ENCODE peak calls at places on chromosomes 16 and 17, in six cellular contexts. F, V, L, C, Y and N are unnamed samples.

GRCh38 chr17:64202683-64203430 is 60.2 kb downstream of the TEX2 start:
- DNase-seq in F (no peak), V (peak), L (no peak), C (peak), Y (no peak), N (peak)

GRCh38 chr17:1108810-1109605 is 70.8 kb downstream of the ABR start:
- DNase-seq in F (peak), V (peak), L (no peak), C (no peak), Y (peak), N (peak)

GRCh38 chr16:3317315-3317999 is 12.2 kb downstream of the ZNF75A start:
- DNase-seq in F (no peak), V (peak), L (no peak), C (no peak), Y (no peak), N (no peak)

GRCh38 chr16:14302399-14303181 is 231.5 kb downstream of the MRTFB start:
- DNase-seq in F (peak), V (peak), L (peak), C (no peak), Y (no peak), N (peak)

GRCh38 chr17:27224526-27225315 is 69.2 kb upstream of the WSB1 start:
- DNase-seq in F (no peak), V (peak), L (no peak), C (no peak), Y (no peak), N (no peak)

GRCh38 chr16:84397090-84397489 is 28.8 kb downstream of the ATP2C2 start:
- DNase-seq in F (no peak), V (no peak), L (no peak), C (no peak), Y (no peak), N (no peak)

GRCh38 chr16:55021595-55022475 is 91.2 kb downstream of the IRX5 start:
- DNase-seq in F (peak), V (peak), L (no peak), C (peak), Y (no peak), N (peak)

GRCh38 chr17:39186481-39187002 is 10.9 kb downstream of the CACNB1 start:
- DNase-seq in F (no peak), V (no peak), L (no peak), C (no peak), Y (no peak), N (no peak)

GRCh38 chr16:483351-484075 is 44.0 kb upstream of the CAPN15 start:
- DNase-seq in F (peak), V (no peak), L (no peak), C (no peak), Y (no peak), N (no peak)

GRCh38 chr17:49407981-49408501 is 6.6 kb downstream of the PHB1 start:
- DNase-seq in F (peak), V (peak), L (peak), C (peak), Y (peak), N (peak)

GRCh38 chr16:81816793-81817210 is 37.7 kb downstream of the PLCG2 start:
- DNase-seq in F (no peak), V (no peak), L (no peak), C (no peak), Y (peak), N (no peak)

GRCh38 chr17:7438050-7438614 is 1.2 kb upstream of the FGF11 start:
- DNase-seq in F (no peak), V (peak), L (no peak), C (no peak), Y (no peak), N (peak)

GRCh38 chr16:75000481-75001081 is 1.8 kb downstream of the ZNRF1 start:
- DNase-seq in F (no peak), V (peak), L (no peak), C (no peak), Y (peak), N (peak)

GRCh38 chr17:50957600-50958575 is 91.7 kb upstream of the TOB1 start:
- DNase-seq in F (no peak), V (no peak), L (no peak), C (peak), Y (no peak), N (no peak)

GRCh38 chr16:29151317-29151716 is 166.5 kb downstream of the LAT start:
- DNase-seq in F (no peak), V (no peak), L (no peak), C (no peak), Y (no peak), N (no peak)

GRCh38 chr17:41812176-41813038 is at the start of gene FKBP10:
- DNase-seq in F (peak), V (peak), L (peak), C (peak), Y (no peak), N (peak)

GRCh38 chr16:680967-681745 is 946 bp downstream of the STUB1 start:
- DNase-seq in F (peak), V (peak), L (no peak), C (no peak), Y (no peak), N (no peak)

GRCh38 chr16:1610841-1611653 is 825 bp downstream of the IFT140 start:
- DNase-seq in F (no peak), V (peak), L (peak), C (peak), Y (no peak), N (no peak)